ENCODE peak calls at places on chromosome X, in four cellular contexts. One of them, this sample, is unnamed. For H3K27me3, the result is how much of the 10 kb centered on the place peaks cover.

GRCh38 chrX:52082578-52082977 is 13.6 kb upstream of the MAGED4B start:
- DNase-seq in Peyer's patch: no peak
- DNase-seq in uterus: no peak
- DNase-seq in HepG2: no peak
- DNase-seq in this sample: no peak

GRCh38 chrX:107714196-107714811 is 61.3 kb downstream of the TSC22D3 start:
- DNase-seq in Peyer's patch: no peak
- DNase-seq in uterus: no peak
- DNase-seq in HepG2: no peak
- DNase-seq in this sample: no peak

GRCh38 chrX:152937236-152937635 is 39.4 kb downstream of the ZNF185 start:
- DNase-seq in Peyer's patch: no peak
- DNase-seq in uterus: no peak
- DNase-seq in HepG2: no peak
- DNase-seq in this sample: no peak

GRCh38 chrX:47232803-47233332 is at the start of gene USP11:
- DNase-seq in Peyer's patch: peak
- DNase-seq in uterus: peak
- DNase-seq in HepG2: peak
- DNase-seq in this sample: no peak

GRCh38 chrX:136540226-136540625 is 8.2 kb downstream of the VGLL1 start:
- DNase-seq in Peyer's patch: no peak
- DNase-seq in uterus: no peak
- DNase-seq in HepG2: no peak
- DNase-seq in this sample: no peak

GRCh38 chrX:1239681-1240142 is 27.3 kb upstream of the CRLF2 start:
- DNase-seq in Peyer's patch: peak
- DNase-seq in uterus: peak
- DNase-seq in HepG2: no peak
- DNase-seq in this sample: peak

GRCh38 chrX:136608295-136608933 is 39.5 kb upstream of the CD40LG start:
- DNase-seq in Peyer's patch: peak
- DNase-seq in uterus: no peak
- DNase-seq in HepG2: no peak
- DNase-seq in this sample: no peak

GRCh38 chrX:15946783-15947550 is 92.4 kb upstream of the AP1S2 start:
- DNase-seq in Peyer's patch: no peak
- DNase-seq in uterus: no peak
- DNase-seq in HepG2: no peak
- DNase-seq in this sample: no peak

GRCh38 chrX:72536542-72536941 is 36.1 kb downstream of the HDAC8 start:
- DNase-seq in Peyer's patch: no peak
- DNase-seq in uterus: no peak
- DNase-seq in HepG2: no peak
- DNase-seq in this sample: no peak

GRCh38 chrX:65195621-65196020 is 219.4 kb upstream of the ZC4H2 start:
- DNase-seq in Peyer's patch: no peak
- DNase-seq in uterus: no peak
- DNase-seq in HepG2: peak
- DNase-seq in this sample: no peak

GRCh38 chrX:80879143-80879542 is 69.5 kb upstream of the BRWD3 start:
- DNase-seq in Peyer's patch: no peak
- DNase-seq in uterus: no peak
- DNase-seq in HepG2: no peak
- DNase-seq in this sample: no peak

GRCh38 chrX:19332983-19333382 is 10.7 kb upstream of the PDHA1 start:
- DNase-seq in Peyer's patch: no peak
- DNase-seq in uterus: peak
- DNase-seq in HepG2: no peak
- DNase-seq in this sample: no peak

GRCh38 chrX:34146906-34147305 is 14.8 kb upstream of the FAM47A start:
- DNase-seq in Peyer's patch: no peak
- DNase-seq in uterus: no peak
- DNase-seq in HepG2: no peak
- DNase-seq in this sample: no peak

GRCh38 chrX:155632424-155633100 is 19.8 kb upstream of the TMLHE start:
- DNase-seq in Peyer's patch: no peak
- DNase-seq in uterus: no peak
- DNase-seq in HepG2: no peak
- DNase-seq in this sample: no peak

DNA sequence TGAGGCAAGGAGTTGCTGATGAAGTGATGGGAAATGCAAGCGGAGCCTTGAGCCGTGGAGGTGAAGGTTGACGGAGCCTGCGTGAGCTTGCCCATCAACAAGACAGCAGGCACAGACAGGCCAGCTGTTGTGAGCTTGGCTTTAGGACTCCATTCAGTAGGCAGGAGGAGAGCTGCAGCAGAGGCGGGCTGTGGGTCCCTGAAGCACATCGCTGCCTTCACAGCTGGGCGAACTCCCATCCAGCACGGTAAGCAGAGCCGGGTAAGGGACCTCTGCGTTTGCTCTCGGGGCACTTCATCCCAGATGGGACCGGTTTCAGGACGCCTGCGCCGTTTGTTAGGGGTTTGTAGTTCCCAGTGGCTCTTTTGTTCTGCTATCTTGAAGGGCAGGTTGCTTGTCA is 54.8 kb upstream of the CLDN34 start:
- DNase-seq in Peyer's patch: no peak
- DNase-seq in uterus: no peak
- DNase-seq in HepG2: no peak
- DNase-seq in this sample: no peak
- H3K4me3 ChIP-seq in Peyer's patch: no peak
- H3K4me3 ChIP-seq in uterus: no peak
- H3K4me3 ChIP-seq in HepG2: no peak
- H3K4me3 ChIP-seq in this sample: peak

GRCh38 chrX:12292996-12293765 is 154.9 kb downstream of the FRMPD4 start:
- DNase-seq in Peyer's patch: no peak
- DNase-seq in uterus: no peak
- DNase-seq in HepG2: no peak
- DNase-seq in this sample: no peak
- H3K27me3 ChIP-seq in Peyer's patch: under half
- H3K27me3 ChIP-seq in uterus: under half
- H3K27me3 ChIP-seq in HepG2: under half
- H3K27me3 ChIP-seq in this sample: under half

DNA sequence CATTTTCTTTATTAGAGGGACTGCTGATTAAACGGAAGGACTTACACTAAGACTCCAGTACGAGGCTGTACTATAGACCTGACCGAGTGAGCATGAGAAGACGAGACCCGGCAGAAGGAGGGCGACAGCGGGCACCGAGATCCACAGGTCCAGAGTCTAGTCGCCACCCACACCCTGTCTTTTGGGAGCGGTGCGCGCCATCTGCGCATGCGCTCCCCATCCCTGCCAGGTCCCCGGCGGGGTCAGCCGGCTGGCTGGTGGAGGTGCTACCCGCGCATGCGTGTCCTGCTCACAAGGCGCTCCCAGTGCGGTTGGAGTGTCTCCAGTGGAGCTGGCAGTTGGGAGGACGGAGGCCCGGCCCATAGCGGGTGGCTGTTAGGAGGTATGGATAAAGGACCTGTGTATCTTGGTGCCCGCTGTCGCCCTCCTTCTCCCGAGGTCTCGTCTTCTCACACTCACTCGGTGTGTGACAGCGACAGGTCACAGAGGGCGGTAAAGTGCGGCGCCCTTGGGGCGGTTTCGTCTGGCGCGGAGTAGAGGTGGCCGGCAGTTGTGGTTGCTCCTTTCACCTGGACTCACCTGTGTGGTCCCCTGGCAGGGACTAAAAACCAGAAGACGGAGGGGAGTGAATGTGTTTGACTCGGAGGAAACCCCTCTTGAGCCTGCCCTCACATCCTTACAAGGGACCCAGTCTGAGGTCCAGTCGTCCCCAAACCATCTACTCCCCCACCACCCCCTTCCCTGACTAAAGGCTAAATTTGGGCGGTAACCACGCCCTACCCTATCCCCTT is 7.6 kb upstream of the HSD17B10 start:
- DNase-seq in Peyer's patch: peak
- DNase-seq in uterus: peak
- DNase-seq in HepG2: peak
- DNase-seq in this sample: peak
- TF ChIP-seq POLR2A in Peyer's patch: peak
- TF ChIP-seq POLR2A in uterus: no peak
- TF ChIP-seq POLR2A in HepG2: no peak
- TF ChIP-seq POLR2A in this sample: no peak

DNA sequence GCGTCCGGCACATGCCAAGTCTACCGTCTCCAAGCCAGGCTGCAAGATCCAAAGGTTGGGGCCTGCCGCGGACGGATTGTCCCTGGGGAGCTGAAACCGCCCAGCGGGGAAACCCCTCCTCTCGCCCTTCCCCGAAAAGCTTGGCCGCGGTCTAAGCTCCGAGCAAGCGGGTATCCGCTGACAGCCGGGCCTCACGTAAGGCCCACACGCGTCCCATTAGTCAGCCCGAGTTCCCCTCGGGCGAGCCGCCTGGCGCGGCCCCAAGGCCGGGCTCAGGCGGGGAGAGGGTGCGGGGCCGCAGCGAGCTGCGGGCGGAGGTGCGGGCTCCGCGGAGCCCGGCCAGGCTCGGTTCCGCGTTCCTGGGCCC is 6.9 kb upstream of the BCOR start:
- DNase-seq in Peyer's patch: peak
- DNase-seq in uterus: peak
- DNase-seq in HepG2: no peak
- DNase-seq in this sample: no peak
- H3K4me3 ChIP-seq in Peyer's patch: peak
- H3K4me3 ChIP-seq in uterus: peak
- H3K4me3 ChIP-seq in HepG2: peak
- H3K4me3 ChIP-seq in this sample: peak

GRCh38 chrX:104013606-104014005 is at the start of gene H2BW1:
- DNase-seq in Peyer's patch: no peak
- DNase-seq in uterus: no peak
- DNase-seq in HepG2: no peak
- DNase-seq in this sample: no peak
- H3K27me3 ChIP-seq in Peyer's patch: under half
- H3K27me3 ChIP-seq in uterus: under half
- H3K27me3 ChIP-seq in HepG2: under half
- H3K27me3 ChIP-seq in this sample: under half

GRCh38 chrX:77901506-77901905 is 2.2 kb downstream of the COX7B start:
- DNase-seq in Peyer's patch: no peak
- DNase-seq in uterus: no peak
- DNase-seq in HepG2: no peak
- DNase-seq in this sample: no peak

GRCh38 chrX:77893713-77894112 is 1.5 kb downstream of the MAGT1 start:
- DNase-seq in Peyer's patch: no peak
- DNase-seq in uterus: no peak
- DNase-seq in HepG2: no peak
- DNase-seq in this sample: no peak

GRCh38 chrX:77894921-77895886 is at the start of gene MAGT1:
- DNase-seq in Peyer's patch: peak
- DNase-seq in uterus: peak
- DNase-seq in HepG2: peak
- DNase-seq in this sample: peak

GRCh38 chrX:77900688-77901087 is 1.4 kb downstream of the COX7B start:
- DNase-seq in Peyer's patch: no peak
- DNase-seq in uterus: no peak
- DNase-seq in HepG2: no peak
- DNase-seq in this sample: no peak

DNA sequence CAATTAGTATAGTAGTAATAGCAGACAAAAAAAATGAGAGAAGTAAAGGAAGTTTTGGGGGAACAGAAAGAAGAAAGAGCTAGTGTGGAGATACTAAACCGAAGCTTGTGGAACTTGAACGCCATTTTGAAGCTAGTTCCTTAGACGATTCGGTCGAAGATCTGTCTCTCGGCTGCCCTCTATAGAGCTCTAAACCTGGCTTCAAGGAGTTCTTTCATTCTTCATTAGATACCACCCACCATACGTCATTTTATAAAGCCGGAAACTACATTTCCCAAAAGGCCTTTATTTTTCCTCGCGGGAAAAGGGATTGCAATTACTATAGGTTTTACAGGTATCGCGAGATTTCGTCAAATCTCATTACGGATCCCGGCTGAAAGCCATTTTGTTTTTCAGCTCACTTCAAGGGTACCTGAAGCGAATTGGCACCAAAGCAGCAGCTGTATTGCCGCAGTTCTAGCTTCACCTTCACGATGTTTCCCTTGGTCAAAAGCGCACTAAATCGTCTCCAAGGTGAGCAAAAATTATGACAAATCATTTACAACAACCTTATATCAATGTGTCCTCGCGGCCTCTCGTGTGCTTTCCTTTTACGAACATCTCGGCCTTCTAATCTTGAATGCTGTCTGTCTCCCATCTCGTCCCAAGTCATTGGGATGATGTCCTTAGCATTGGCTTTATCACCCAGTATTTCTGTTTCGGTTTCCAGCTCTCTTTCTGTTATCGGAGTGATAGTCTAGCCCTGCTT is at the start of gene COX7B:
- DNase-seq in Peyer's patch: peak
- DNase-seq in uterus: peak
- DNase-seq in HepG2: peak
- DNase-seq in this sample: no peak
- TF ChIP-seq POLR2A in Peyer's patch: peak
- TF ChIP-seq POLR2A in uterus: peak
- TF ChIP-seq POLR2A in HepG2: peak
- TF ChIP-seq POLR2A in this sample: peak

GRCh38 chrX:6782831-6783230 is 247.9 kb upstream of the VCX3A start:
- DNase-seq in Peyer's patch: no peak
- DNase-seq in uterus: no peak
- DNase-seq in HepG2: no peak
- DNase-seq in this sample: no peak

GRCh38 chrX:6777211-6778002 is 242.5 kb upstream of the VCX3A start:
- DNase-seq in Peyer's patch: no peak
- DNase-seq in uterus: no peak
- DNase-seq in HepG2: no peak
- DNase-seq in this sample: no peak

DNA sequence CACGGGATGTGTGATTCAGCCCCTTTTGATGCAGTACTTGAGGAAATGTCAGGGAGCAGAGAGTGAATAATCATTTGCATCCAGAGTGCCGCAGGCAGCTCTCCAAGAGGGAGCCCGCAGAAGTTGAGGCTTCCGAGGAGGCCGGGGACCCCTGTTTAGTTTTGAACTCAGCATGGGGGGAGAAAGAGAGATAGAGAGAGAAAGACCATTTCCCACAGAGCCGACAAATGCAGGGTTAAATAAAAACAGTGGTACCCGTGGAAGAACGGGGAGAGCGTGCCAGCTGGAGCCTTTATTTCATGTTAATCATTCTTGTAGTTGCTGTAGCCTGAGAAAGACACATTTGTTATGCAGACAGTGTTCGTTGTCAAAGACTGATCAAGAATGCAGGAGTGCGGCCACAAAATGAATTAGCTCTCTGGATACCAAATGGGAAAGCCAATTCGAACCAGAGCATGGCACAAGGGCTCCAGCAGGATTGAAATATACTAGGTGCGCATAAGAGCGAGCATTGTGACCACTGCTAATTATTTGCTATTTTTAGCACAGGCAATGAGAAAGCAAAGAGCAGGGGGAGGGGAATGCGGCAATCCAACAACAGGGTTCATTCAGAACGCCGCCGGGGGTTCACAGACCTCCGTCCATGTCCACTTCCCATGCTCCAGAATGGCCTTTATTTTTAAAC is 243.8 kb upstream of the VCX3A start:
- DNase-seq in Peyer's patch: no peak
- DNase-seq in uterus: no peak
- DNase-seq in HepG2: no peak
- DNase-seq in this sample: no peak
- H3K4me3 ChIP-seq in Peyer's patch: no peak
- H3K4me3 ChIP-seq in uterus: no peak
- H3K4me3 ChIP-seq in HepG2: no peak
- H3K4me3 ChIP-seq in this sample: no peak

This sample was measured in esophagus squamous epithelium.